ENCODE peak calls at places on chromosomes 16 and 17, in six cellular contexts. D, S, N, H, G and I are unnamed samples.

GRCh38 chr17:43367588-43368242 is 31.1 kb upstream of the ARL4D start:
- DNase-seq in H (no peak), G (no peak), S (no peak), N (peak; percentile 90), D (no peak), I (peak; percentile 60)

GRCh38 chr16:86396918-86397317 is 113.4 kb upstream of the FOXF1 start:
- DNase-seq in N (peak; percentile 37), H (no peak), D (no peak), G (no peak), S (no peak), I (no peak)

GRCh38 chr16:20647736-20648135 is 49.7 kb downstream of the ACSM1 start:
- DNase-seq in N (no peak), H (no peak), S (no peak), D (no peak), G (no peak), I (no peak)

GRCh38 chr16:11848842-11849241 is 2.5 kb downstream of the RSL1D1 start:
- DNase-seq in S (no peak), N (no peak), H (no peak), D (no peak), G (no peak), I (no peak)

GRCh38 chr17:55492951-55493350 is 18.3 kb downstream of the SMIM36 start:
- DNase-seq in D (no peak), H (no peak), N (no peak), G (no peak), S (no peak), I (no peak)

GRCh38 chr17:20952183-20952582 is 90.6 kb downstream of the USP22 start:
- DNase-seq in N (peak; percentile 66), G (no peak), S (no peak), D (no peak), H (no peak), I (no peak)

GRCh38 chr16:84660973-84661372 is 12.7 kb downstream of the KLHL36 start:
- DNase-seq in H (no peak), S (no peak), D (no peak), G (no peak), N (no peak), I (no peak)

GRCh38 chr16:79372504-79373184 is 227.9 kb downstream of the MAF start:
- DNase-seq in N (no peak), D (no peak), H (no peak), G (no peak), S (no peak), I (peak; percentile 24)

GRCh38 chr16:53080345-53081031 is 25.7 kb downstream of the CHD9 start:
- DNase-seq in N (peak; percentile 69), S (peak; percentile 83), G (peak; percentile 85), H (peak; percentile 81), D (no peak), I (no peak)

GRCh38 chr16:77434365-77435239 is at the start of gene ADAMTS18:
- DNase-seq in H (no peak), S (no peak), D (no peak), G (no peak), N (no peak), I (no peak)

GRCh38 chr16:48607056-48607825 is 2.7 kb downstream of the N4BP1 start:
- DNase-seq in N (peak; percentile 85), D (no peak), S (no peak), G (no peak), H (no peak), I (peak; percentile 63)

GRCh38 chr16:85699628-85700027 is 10.9 kb upstream of the GINS2 start:
- DNase-seq in N (no peak), D (no peak), S (no peak), G (peak; percentile 62), H (no peak), I (no peak)

GRCh38 chr16:3690470-3690918 is 26.8 kb downstream of the TRAP1 start:
- DNase-seq in H (peak; percentile 92), N (peak; percentile 83), G (peak; percentile 97), S (peak; percentile 96), D (peak; percentile 15), I (peak; percentile 92)

GRCh38 chr17:68641276-68642117 is 40.3 kb upstream of the FAM20A start:
- DNase-seq in H (no peak), D (no peak), G (no peak), S (no peak), N (no peak), I (no peak)

GRCh38 chr17:35002876-35003551 is 22.7 kb downstream of the LIG3 start:
- DNase-seq in G (no peak), H (peak; percentile 42), D (no peak), S (no peak), N (peak; percentile 64), I (no peak)

GRCh38 chr17:50834786-50835562 is 412 bp upstream of the WFIKKN2 start:
- DNase-seq in S (peak; percentile 57), N (no peak), G (no peak), D (no peak), H (no peak), I (no peak)

GRCh38 chr16:720507-720989 is 398 bp upstream of the ANTKMT start:
- DNase-seq in S (no peak), G (no peak), N (peak; percentile 50), H (peak; percentile 66), D (no peak), I (peak; percentile 50)

GRCh38 chr16:1534021-1535020 is 855 bp downstream of the TMEM204 start:
- DNase-seq in S (no peak), D (no peak), H (no peak), G (no peak), N (no peak), I (no peak)

GRCh38 chr17:55710410-55710809 is 12.3 kb downstream of the TMEM100 start:
- DNase-seq in H (no peak), S (no peak), N (no peak), G (no peak), D (no peak), I (no peak)

GRCh38 chr16:28527985-28528384 is 10.8 kb downstream of the NUPR1 start:
- DNase-seq in N (no peak), H (no peak), D (no peak), S (no peak), G (no peak), I (no peak)

GRCh38 chr17:50680126-50680525 is 27.6 kb downstream of the ANKRD40 start:
- DNase-seq in N (no peak), H (no peak), S (peak; percentile 39), D (no peak), G (no peak), I (no peak)

GRCh38 chr16:89502319-89502843 is 5.8 kb upstream of the SPG7 start:
- DNase-seq in G (no peak), H (no peak), N (peak; percentile 80), D (no peak), S (no peak), I (peak; percentile 90)

GRCh38 chr17:22373911-22374310 is 681.6 kb downstream of the KCNJ18 start:
- DNase-seq in S (no peak), G (no peak), D (no peak), N (no peak), H (no peak), I (no peak)

GRCh38 chr16:48501516-48502377 is 108.2 kb downstream of the N4BP1 start:
- DNase-seq in N (no peak), S (no peak), H (peak; percentile 22), D (no peak), G (no peak), I (no peak)

GRCh38 chr16:85491798-85492616 is 121.1 kb upstream of the GSE1 start:
- DNase-seq in D (no peak), N (peak; percentile 65), H (peak; percentile 83), S (peak; percentile 93), G (peak; percentile 86), I (peak; percentile 81)

GRCh38 chr17:32609085-32609484 is 122.3 kb downstream of the CDK5R1 start:
- DNase-seq in S (no peak), H (peak; percentile 34), D (no peak), G (no peak), N (peak; percentile 66), I (peak; percentile 78)
- TF ChIP-seq CTCF in S (no peak), H (peak; percentile 54), D (peak; percentile 33), G (no peak), N (peak; percentile 61), I (peak; percentile 52)

GRCh38 chr16:73028721-73029361 is 19.1 kb downstream of the ZFHX3 start:
- DNase-seq in D (no peak), S (peak; percentile 55), N (no peak), H (no peak), G (no peak), I (no peak)

GRCh38 chr16:73028263-73028662 is 19.7 kb downstream of the ZFHX3 start:
- DNase-seq in D (no peak), S (peak; percentile 59), G (no peak), H (no peak), N (no peak), I (no peak)

GRCh38 chr16:73033271-73033998 is 14.5 kb downstream of the ZFHX3 start:
- DNase-seq in G (no peak), D (no peak), S (no peak), N (no peak), H (no peak), I (no peak)

GRCh38 chr16:73032548-73033270 is 15.2 kb downstream of the ZFHX3 start:
- DNase-seq in G (no peak), D (no peak), N (no peak), S (peak; percentile 72), H (no peak), I (no peak)

DNA sequence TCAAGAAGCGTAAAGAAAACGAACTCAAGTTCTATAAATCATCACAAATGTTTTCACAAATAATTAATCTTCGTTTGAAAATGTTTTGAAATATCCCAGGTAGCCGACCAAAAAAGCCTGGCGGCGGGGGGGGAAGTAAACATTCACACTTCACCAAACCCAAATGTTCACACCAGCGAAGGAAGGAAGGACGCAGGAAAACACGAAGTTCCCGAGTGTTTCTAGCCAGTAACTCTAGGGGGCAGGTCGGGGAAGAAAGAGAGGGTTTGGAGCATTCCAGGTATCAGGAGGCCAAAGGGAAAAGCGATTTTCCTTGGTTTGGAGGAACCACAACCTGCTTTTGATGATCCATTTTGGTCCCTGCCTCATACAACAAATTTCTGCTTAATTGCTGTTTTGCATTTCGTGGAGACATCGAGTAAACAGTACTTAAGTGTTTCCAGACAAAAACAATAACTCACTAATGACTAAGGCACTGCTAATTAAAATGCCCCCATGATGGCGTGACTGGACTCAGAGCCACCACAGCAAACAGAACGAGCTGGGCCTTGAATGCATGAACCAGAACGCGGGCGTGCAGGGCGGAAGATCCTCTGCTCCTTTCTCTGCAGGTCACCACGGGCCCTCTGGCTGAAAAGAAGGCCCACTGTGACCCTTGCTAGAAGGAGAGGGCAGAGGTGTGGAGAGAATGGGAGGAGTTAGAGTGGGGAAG is 16.6 kb downstream of the ZFHX3 start:
- DNase-seq in H (no peak), G (no peak), S (peak; percentile 60), D (no peak), N (no peak), I (no peak)
- TF ChIP-seq CTCF in H (peak; percentile 7), G (no peak), S (no peak), D (peak; percentile 4), N (peak; percentile 38), I (no peak)

DNA sequence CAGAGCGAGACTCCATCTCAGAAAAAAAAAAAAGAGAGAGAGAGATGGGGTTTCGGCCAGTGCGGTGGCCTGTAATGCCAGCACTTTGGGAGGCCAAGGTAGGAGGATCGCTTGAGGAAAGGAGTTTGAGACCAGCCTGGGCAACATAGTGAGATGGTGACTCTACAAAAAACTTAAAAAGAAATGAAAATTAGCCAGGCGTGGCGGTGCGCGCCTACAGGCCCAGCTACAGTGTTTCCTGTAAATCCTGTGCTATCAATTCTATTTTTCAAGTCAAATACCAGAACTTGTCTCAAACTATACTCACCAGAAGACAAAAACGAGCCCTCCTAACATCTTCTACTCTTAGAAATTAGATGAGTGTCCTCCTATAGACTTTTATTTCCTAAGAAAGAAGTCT is 19.3 kb downstream of the UBE2O start:
- DNase-seq in S (peak; percentile 16), N (no peak), G (no peak), D (no peak), H (no peak), I (no peak)
- TF ChIP-seq CTCF in S (no peak), N (no peak), G (no peak), D (no peak), H (no peak), I (no peak)

GRCh38 chr17:75827291-75828050 is 16.7 kb downstream of the UNC13D start:
- DNase-seq in N (peak; percentile 48), G (peak; percentile 78), H (peak; percentile 64), D (no peak), S (peak; percentile 81), I (peak; percentile 57)
- TF ChIP-seq CTCF in N (peak; percentile 78), G (peak; percentile 35), H (peak; percentile 76), D (peak; percentile 63), S (peak; percentile 64), I (peak; percentile 48)